ENCODE peak calls at places on chromosomes 5 and 9, in ten cellular contexts. Q is effector memory CD8-positive, alpha-beta T cell; W is gastroesophageal sphincter; R is lower lobe of right lung; K is SK-N-SH treated with all-trans-retinoic acid at 6 μM for 48 hours; F is RWPE2; P is Right ventricle myocardium inferior; B is activated naive CD4-positive, alpha-beta T cell treated with anti-CD3 and anti-CD28 coated beads, Interleukin-2, amount 50 U/mL, for 72 hours; Z is gastrocnemius medialis; T is PC-3. S is an unnamed sample.

GRCh38 chr9:124334568-124335319 is 77.0 kb downstream of the NEK6 start:
- ATAC-seq in W (no peak), T (no peak), Z (no peak), R (peak), K (no peak), F (no peak), P (no peak), Q (no peak), B (no peak), S (no peak)

GRCh38 chr5:126172812-126173211 is 250.4 kb upstream of the GRAMD2B start:
- ATAC-seq in F (no peak), Z (no peak), B (no peak), W (no peak), T (no peak), P (no peak), Q (no peak), K (no peak), R (no peak), S (no peak)

GRCh38 chr9:89494199-89494598 is 3.7 kb downstream of the SEMA4D start:
- ATAC-seq in P (no peak), F (no peak), Z (no peak), R (no peak), Q (no peak), K (no peak), B (no peak), W (no peak), T (no peak), S (peak)

GRCh38 chr9:116543731-116544400 is 143.2 kb upstream of the TRIM32 start:
- ATAC-seq in Q (no peak), P (peak), T (no peak), B (no peak), Z (peak), F (no peak), R (no peak), K (peak), W (peak), S (no peak)

GRCh38 chr9:9521033-9521779 is 1091.6 kb downstream of the PTPRD start:
- ATAC-seq in Z (no peak), B (no peak), F (no peak), K (no peak), R (peak), P (no peak), T (no peak), Q (no peak), W (no peak), S (no peak)

GRCh38 chr9:18056269-18056992 is 417.5 kb upstream of the ADAMTSL1 start:
- ATAC-seq in R (no peak), K (no peak), Z (no peak), B (no peak), Q (no peak), T (no peak), F (no peak), P (no peak), W (no peak), S (no peak)

GRCh38 chr5:133289686-133290367 is 238.0 kb downstream of the HSPA4 start:
- ATAC-seq in P (no peak), K (no peak), T (no peak), B (no peak), R (no peak), Q (no peak), W (no peak), Z (no peak), F (peak), S (peak)

GRCh38 chr5:143161893-143162520 is 241.5 kb downstream of the NR3C1 start:
- ATAC-seq in F (peak), R (no peak), T (no peak), Z (peak), P (no peak), W (peak), Q (no peak), B (no peak), K (no peak), S (no peak)

GRCh38 chr5:107601076-107601475 is 69.7 kb downstream of the EFNA5 start:
- ATAC-seq in Q (no peak), Z (no peak), W (no peak), K (no peak), P (peak), B (no peak), R (no peak), T (no peak), F (no peak), S (no peak)

GRCh38 chr9:36902063-36902735 is 131.9 kb downstream of the PAX5 start:
- ATAC-seq in F (no peak), W (no peak), Z (no peak), Q (no peak), B (no peak), P (no peak), K (no peak), T (no peak), R (no peak), S (no peak)

GRCh38 chr5:80122599-80122998 is 87.5 kb downstream of the THBS4 start:
- ATAC-seq in R (peak), Z (no peak), T (no peak), W (no peak), K (no peak), Q (no peak), F (no peak), P (no peak), B (no peak), S (no peak)

GRCh38 chr5:173474881-173475287 is 141.6 kb downstream of the BOD1 start:
- ATAC-seq in F (peak), W (no peak), T (no peak), P (no peak), Z (no peak), Q (no peak), R (no peak), B (no peak), K (no peak), S (no peak)

GRCh38 chr9:73199886-73200285 is 48.2 kb downstream of the ANXA1 start:
- ATAC-seq in R (peak), Q (no peak), W (no peak), Z (no peak), K (peak), T (peak), P (no peak), B (no peak), F (peak), S (peak)

GRCh38 chr9:97848237-97848581 is 4.8 kb upstream of the FOXE1 start:
- ATAC-seq in Z (no peak), R (no peak), Q (no peak), F (no peak), T (no peak), P (no peak), B (no peak), K (no peak), W (no peak), S (no peak)

GRCh38 chr5:65451436-65451835 is 30.3 kb downstream of the ADAMTS6 start:
- ATAC-seq in B (no peak), T (no peak), R (no peak), Q (no peak), F (no peak), K (no peak), Z (no peak), P (no peak), W (no peak), S (no peak)

S was measured in esophagus mucosa.